ENCODE peak calls at places on chromosomes 2 and 18, in eight cellular contexts. X is activated naive CD4-positive, alpha-beta T cell; N is AG08396; K is D721Med; I is GM12865; H is HCEC 1CT; E is activated CD4-positive, alpha-beta T cell treated with anti-CD3 and anti-CD28 coated beads, Interleukin-2, amount 50 U/mL, for 24 hours; R is AG10803. Y is an unnamed sample.

GRCh38 chr18:12048010-12048826 is 45.4 kb upstream of the ANKRD62 start:
- DNase-seq in H (no peak), E (no peak), R (no peak), X (no peak), N (no peak), I (no peak), K (no peak), Y (no peak)

GRCh38 chr2:147641644-147642043 is 203.2 kb upstream of the ACVR2A start:
- DNase-seq in R (peak; percentile 21), K (no peak), H (peak; percentile 60), E (no peak), I (no peak), N (no peak), X (no peak), Y (no peak)

GRCh38 chr2:227052879-227053278 is 111.1 kb downstream of the COL4A4 start:
- DNase-seq in K (no peak), E (no peak), I (no peak), N (no peak), X (no peak), H (no peak), R (no peak), Y (no peak)

GRCh38 chr2:74461187-74462053 is 3.2 kb downstream of the WBP1 start:
- DNase-seq in R (no peak), E (no peak), I (no peak), N (no peak), H (no peak), X (no peak), K (no peak), Y (no peak)

GRCh38 chr18:48777026-48777736 is 173.6 kb downstream of the SMAD7 start:
- DNase-seq in R (peak; percentile 25), I (peak; percentile 84), K (peak; percentile 95), N (peak; percentile 83), X (peak; percentile 23), E (peak; percentile 49), H (peak; percentile 30), Y (peak; percentile 56)

GRCh38 chr2:66839551-66840320 is 404.8 kb downstream of the MEIS1 start:
- DNase-seq in E (no peak), N (peak; percentile 77), R (peak; percentile 98), H (peak; percentile 99), I (no peak), X (no peak), K (no peak), Y (no peak)

GRCh38 chr2:141698500-141698899 is 432.3 kb downstream of the LRP1B start:
- DNase-seq in X (no peak), K (no peak), N (no peak), I (no peak), R (no peak), E (no peak), H (no peak), Y (no peak)

GRCh38 chr2:98835831-98836385 is 100.1 kb downstream of the CRACDL start:
- DNase-seq in R (no peak), X (no peak), I (no peak), H (no peak), K (no peak), E (no peak), N (no peak), Y (no peak)

Y was measured in activated T-helper 9 cell treated with anti-CD3 and anti-CD28 coated beads, Interleukin-2, amount 50 U/mL, for 16 hours.